ENCODE peak calls at places on chromosomes 13 and 19, in eight cellular contexts. R is hippocampal formation; N is stimulated activated CD4-positive, alpha-beta T cell treated with anti-CD3 and anti-CD28 coated beads, Interleukin-4, amount 100 ng/mL, for 4 hours; G is ELR; B is kidney tubule cell; F is T-helper 1 cell; Z is midbrain; P is anterior cingulate cortex. O is an unnamed sample.

GRCh38 chr19:2327773-2328400 is 499 bp downstream of the LSM7 start:
- DNase-seq in R (peak), N (peak), G (peak), B (peak), F (peak), Z (no peak), P (peak), O (peak)

GRCh38 chr19:39030854-39031367 is 1.4 kb downstream of the FBXO27 start:
- DNase-seq in R (no peak), N (no peak), G (peak), B (no peak), F (no peak), Z (no peak), P (no peak), O (no peak)

GRCh38 chr19:12834418-12834943 is at the start of gene RTBDN:
- DNase-seq in R (no peak), N (no peak), G (peak), B (no peak), F (no peak), Z (no peak), P (peak), O (no peak)

GRCh38 chr13:27921961-27922910 is 2.4 kb downstream of the PDX1 start:
- DNase-seq in R (no peak), N (no peak), G (no peak), B (no peak), F (no peak), Z (no peak), P (no peak), O (no peak)

GRCh38 chr13:111228262-111229144 is 91.9 kb upstream of the TEX29 start:
- DNase-seq in R (no peak), N (no peak), G (no peak), B (peak), F (no peak), Z (no peak), P (no peak), O (no peak)

GRCh38 chr19:8163781-8164180 is 14.4 kb upstream of the FBN3 start:
- DNase-seq in R (no peak), N (no peak), G (no peak), B (peak), F (no peak), Z (no peak), P (no peak), O (no peak)

GRCh38 chr19:37226248-37226647 is 8.2 kb downstream of the ZNF383 start:
- DNase-seq in R (no peak), N (no peak), G (no peak), B (no peak), F (no peak), Z (no peak), P (no peak), O (no peak)

GRCh38 chr13:44622259-44622658 is 46.1 kb upstream of the TSC22D1 start:
- DNase-seq in R (no peak), N (no peak), G (no peak), B (no peak), F (no peak), Z (no peak), P (no peak), O (no peak)

GRCh38 chr19:43532571-43532961 is 422 bp upstream of the ZNF575 start:
- DNase-seq in R (no peak), N (no peak), G (no peak), B (no peak), F (no peak), Z (peak), P (no peak), O (no peak)

GRCh38 chr13:29771247-29771646 is 79.2 kb downstream of the UBL3 start:
- DNase-seq in R (peak), N (no peak), G (peak), B (peak), F (no peak), Z (peak), P (no peak), O (peak)

GRCh38 chr13:48069573-48069972 is 25.3 kb downstream of the MED4 start:
- DNase-seq in R (no peak), N (no peak), G (peak), B (no peak), F (no peak), Z (no peak), P (no peak), O (no peak)

GRCh38 chr13:47639716-47640447 is 361.2 kb downstream of the SUCLA2 start:
- DNase-seq in R (no peak), N (no peak), G (peak), B (no peak), F (no peak), Z (no peak), P (no peak), O (no peak)

GRCh38 chr13:60261432-60262351 is 98.0 kb upstream of the DIAPH3 start:
- DNase-seq in R (no peak), N (no peak), G (no peak), B (no peak), F (no peak), Z (no peak), P (no peak), O (no peak)

O was measured in amniotic stem cell.